ENCODE peak calls at places on chromosomes 6 and 20, in six cellular contexts. One of them, this sample, is unnamed.

GRCh38 chr6:45424628-45424955 is 46.9 kb upstream of the SUPT3H start:
- DNase-seq in left lung: no peak
- DNase-seq in psoas muscle: no peak
- DNase-seq in ovary: no peak
- DNase-seq in brain microvascular endothelial cell: no peak
- DNase-seq in heart left ventricle: no peak
- DNase-seq in this sample: no peak

GRCh38 chr6:13289789-13290318 is 38.5 kb downstream of the TBC1D7 start:
- DNase-seq in brain microvascular endothelial cell: no peak
- DNase-seq in left lung: no peak
- DNase-seq in heart left ventricle: no peak
- DNase-seq in ovary: no peak
- DNase-seq in psoas muscle: no peak
- DNase-seq in this sample: no peak

GRCh38 chr6:25175656-25176055 is 103.5 kb upstream of the CARMIL1 start:
- DNase-seq in ovary: no peak
- DNase-seq in heart left ventricle: no peak
- DNase-seq in brain microvascular endothelial cell: no peak
- DNase-seq in psoas muscle: no peak
- DNase-seq in left lung: no peak
- DNase-seq in this sample: no peak

GRCh38 chr6:100880149-100880900 is 804 bp downstream of the ASCC3 start:
- DNase-seq in ovary: no peak
- DNase-seq in left lung: no peak
- DNase-seq in psoas muscle: no peak
- DNase-seq in brain microvascular endothelial cell: peak; percentile 9
- DNase-seq in heart left ventricle: no peak
- DNase-seq in this sample: no peak

GRCh38 chr6:135935951-135936601 is 84.6 kb downstream of the PDE7B start:
- DNase-seq in ovary: no peak
- DNase-seq in psoas muscle: no peak
- DNase-seq in brain microvascular endothelial cell: peak; percentile 78
- DNase-seq in heart left ventricle: no peak
- DNase-seq in left lung: no peak
- DNase-seq in this sample: no peak

GRCh38 chr6:45946352-45946751 is 69.3 kb downstream of the CLIC5 start:
- DNase-seq in psoas muscle: no peak
- DNase-seq in left lung: peak; percentile 50
- DNase-seq in ovary: peak; percentile 42
- DNase-seq in heart left ventricle: peak; percentile 43
- DNase-seq in brain microvascular endothelial cell: no peak
- DNase-seq in this sample: peak; percentile 59

GRCh38 chr20:38842558-38842981 is 37.1 kb downstream of the PPP1R16B start:
- DNase-seq in psoas muscle: no peak
- DNase-seq in heart left ventricle: no peak
- DNase-seq in ovary: no peak
- DNase-seq in brain microvascular endothelial cell: no peak
- DNase-seq in left lung: no peak
- DNase-seq in this sample: no peak

GRCh38 chr6:22848121-22848520 is 278.8 kb downstream of the HDGFL1 start:
- DNase-seq in heart left ventricle: no peak
- DNase-seq in ovary: no peak
- DNase-seq in brain microvascular endothelial cell: peak; percentile 11
- DNase-seq in psoas muscle: no peak
- DNase-seq in left lung: no peak
- DNase-seq in this sample: no peak

GRCh38 chr6:29968130-29968529 is 25.8 kb downstream of the HLA-A start:
- DNase-seq in left lung: no peak
- DNase-seq in brain microvascular endothelial cell: no peak
- DNase-seq in ovary: no peak
- DNase-seq in psoas muscle: no peak
- DNase-seq in heart left ventricle: no peak
- DNase-seq in this sample: no peak

GRCh38 chr6:44960898-44961297 is 367.2 kb upstream of the RUNX2 start:
- DNase-seq in brain microvascular endothelial cell: peak; percentile 35
- DNase-seq in left lung: no peak
- DNase-seq in heart left ventricle: no peak
- DNase-seq in ovary: no peak
- DNase-seq in psoas muscle: no peak
- DNase-seq in this sample: no peak

GRCh38 chr6:100726741-100727140 is 154.4 kb downstream of the ASCC3 start:
- DNase-seq in psoas muscle: no peak
- DNase-seq in brain microvascular endothelial cell: no peak
- DNase-seq in left lung: no peak
- DNase-seq in ovary: no peak
- DNase-seq in heart left ventricle: no peak
- DNase-seq in this sample: no peak

GRCh38 chr6:73585566-73586415 is 65.0 kb upstream of the EEF1A1 start:
- DNase-seq in left lung: no peak
- DNase-seq in heart left ventricle: peak; percentile 32
- DNase-seq in ovary: peak; percentile 44
- DNase-seq in brain microvascular endothelial cell: peak; percentile 80
- DNase-seq in psoas muscle: no peak
- DNase-seq in this sample: peak; percentile 34

GRCh38 chr20:32763202-32763999 is 1.2 kb downstream of the DNMT3B start:
- DNase-seq in ovary: no peak
- DNase-seq in brain microvascular endothelial cell: no peak
- DNase-seq in left lung: no peak
- DNase-seq in psoas muscle: no peak
- DNase-seq in heart left ventricle: no peak
- DNase-seq in this sample: no peak

GRCh38 chr6:147046131-147046530 is 158.1 kb upstream of the STXBP5 start:
- DNase-seq in psoas muscle: no peak
- DNase-seq in ovary: no peak
- DNase-seq in heart left ventricle: no peak
- DNase-seq in left lung: no peak
- DNase-seq in brain microvascular endothelial cell: no peak
- DNase-seq in this sample: no peak

GRCh38 chr6:17281497-17282481 is 628 bp downstream of the RBM24 start:
- DNase-seq in heart left ventricle: no peak
- DNase-seq in ovary: peak; percentile 32
- DNase-seq in left lung: no peak
- DNase-seq in brain microvascular endothelial cell: peak; percentile 6
- DNase-seq in psoas muscle: no peak
- DNase-seq in this sample: no peak

GRCh38 chr6:149190228-149190831 is 127.2 kb upstream of the TAB2 start:
- DNase-seq in brain microvascular endothelial cell: peak; percentile 39
- DNase-seq in psoas muscle: no peak
- DNase-seq in heart left ventricle: no peak
- DNase-seq in left lung: peak; percentile 81
- DNase-seq in ovary: no peak
- DNase-seq in this sample: no peak

GRCh38 chr6:125415921-125416320 is 114.2 kb upstream of the HDDC2 start:
- DNase-seq in heart left ventricle: no peak
- DNase-seq in left lung: no peak
- DNase-seq in psoas muscle: no peak
- DNase-seq in brain microvascular endothelial cell: no peak
- DNase-seq in ovary: no peak
- DNase-seq in this sample: no peak

GRCh38 chr6:31351734-31352496 is 5.1 kb downstream of the HLA-B start:
- DNase-seq in brain microvascular endothelial cell: no peak
- DNase-seq in psoas muscle: no peak
- DNase-seq in left lung: no peak
- DNase-seq in ovary: no peak
- DNase-seq in heart left ventricle: no peak
- DNase-seq in this sample: no peak

GRCh38 chr6:37867756-37868446 is 48.4 kb downstream of the ZFAND3 start:
- DNase-seq in brain microvascular endothelial cell: no peak
- DNase-seq in heart left ventricle: no peak
- DNase-seq in left lung: no peak
- DNase-seq in psoas muscle: no peak
- DNase-seq in ovary: no peak
- DNase-seq in this sample: no peak

GRCh38 chr6:107361568-107362270 is 97.6 kb downstream of the PDSS2 start:
- DNase-seq in brain microvascular endothelial cell: peak; percentile 80
- DNase-seq in psoas muscle: no peak
- DNase-seq in ovary: no peak
- DNase-seq in left lung: no peak
- DNase-seq in heart left ventricle: no peak
- DNase-seq in this sample: peak; percentile 49

GRCh38 chr6:129104131-129104530 is 221.2 kb downstream of the LAMA2 start:
- DNase-seq in brain microvascular endothelial cell: no peak
- DNase-seq in heart left ventricle: no peak
- DNase-seq in psoas muscle: no peak
- DNase-seq in left lung: no peak
- DNase-seq in ovary: no peak
- DNase-seq in this sample: no peak

GRCh38 chr6:39901116-39901655 is 33.1 kb downstream of the MOCS1 start:
- DNase-seq in brain microvascular endothelial cell: no peak
- DNase-seq in left lung: no peak
- DNase-seq in ovary: no peak
- DNase-seq in heart left ventricle: no peak
- DNase-seq in psoas muscle: no peak
- DNase-seq in this sample: no peak

GRCh38 chr20:5844063-5844681 is 94.0 kb downstream of the SHLD1 start:
- DNase-seq in left lung: no peak
- DNase-seq in heart left ventricle: no peak
- DNase-seq in psoas muscle: no peak
- DNase-seq in ovary: no peak
- DNase-seq in brain microvascular endothelial cell: peak; percentile 39
- DNase-seq in this sample: no peak

GRCh38 chr6:80771941-80772340 is 665.5 kb downstream of the BCKDHB start:
- DNase-seq in brain microvascular endothelial cell: peak; percentile 58
- DNase-seq in ovary: no peak
- DNase-seq in left lung: no peak
- DNase-seq in heart left ventricle: no peak
- DNase-seq in psoas muscle: no peak
- DNase-seq in this sample: no peak

GRCh38 chr20:49570828-49571552 is 3.1 kb upstream of the PTGIS start:
- DNase-seq in heart left ventricle: no peak
- DNase-seq in ovary: peak; percentile 16
- DNase-seq in brain microvascular endothelial cell: peak; percentile 43
- DNase-seq in left lung: no peak
- DNase-seq in psoas muscle: no peak
- DNase-seq in this sample: no peak

GRCh38 chr6:5450073-5450472 is 188.8 kb downstream of the FARS2 start:
- DNase-seq in psoas muscle: no peak
- DNase-seq in brain microvascular endothelial cell: no peak
- DNase-seq in heart left ventricle: no peak
- DNase-seq in ovary: no peak
- DNase-seq in left lung: no peak
- DNase-seq in this sample: no peak

GRCh38 chr6:75922226-75922625 is 150.2 kb downstream of the IMPG1 start:
- DNase-seq in heart left ventricle: no peak
- DNase-seq in left lung: no peak
- DNase-seq in brain microvascular endothelial cell: peak; percentile 42
- DNase-seq in ovary: no peak
- DNase-seq in psoas muscle: no peak
- DNase-seq in this sample: no peak

GRCh38 chr20:31821427-31821826 is 2.3 kb downstream of the MYLK2 start:
- DNase-seq in psoas muscle: peak; percentile 61
- DNase-seq in heart left ventricle: no peak
- DNase-seq in left lung: no peak
- DNase-seq in ovary: no peak
- DNase-seq in brain microvascular endothelial cell: no peak
- DNase-seq in this sample: no peak

GRCh38 chr6:10402648-10403311 is 12.1 kb downstream of the TFAP2A start:
- DNase-seq in ovary: no peak
- DNase-seq in left lung: no peak
- DNase-seq in brain microvascular endothelial cell: no peak
- DNase-seq in psoas muscle: no peak
- DNase-seq in heart left ventricle: no peak
- DNase-seq in this sample: no peak

GRCh38 chr20:36122931-36123288 is 31.6 kb upstream of the EPB41L1 start:
- DNase-seq in left lung: no peak
- DNase-seq in brain microvascular endothelial cell: no peak
- DNase-seq in ovary: no peak
- DNase-seq in psoas muscle: no peak
- DNase-seq in heart left ventricle: no peak
- DNase-seq in this sample: no peak

GRCh38 chr20:36119537-36119936 is 35.0 kb upstream of the EPB41L1 start:
- DNase-seq in heart left ventricle: no peak
- DNase-seq in ovary: no peak
- DNase-seq in brain microvascular endothelial cell: no peak
- DNase-seq in left lung: no peak
- DNase-seq in psoas muscle: no peak
- DNase-seq in this sample: no peak

GRCh38 chr20:36120991-36121390 is 33.5 kb upstream of the EPB41L1 start:
- DNase-seq in brain microvascular endothelial cell: no peak
- DNase-seq in left lung: no peak
- DNase-seq in psoas muscle: no peak
- DNase-seq in heart left ventricle: no peak
- DNase-seq in ovary: no peak
- DNase-seq in this sample: no peak

GRCh38 chr20:36120241-36120640 is 34.3 kb upstream of the EPB41L1 start:
- DNase-seq in ovary: no peak
- DNase-seq in heart left ventricle: no peak
- DNase-seq in brain microvascular endothelial cell: no peak
- DNase-seq in psoas muscle: no peak
- DNase-seq in left lung: no peak
- DNase-seq in this sample: no peak

GRCh38 chr20:36121981-36122930 is 32.3 kb upstream of the EPB41L1 start:
- DNase-seq in ovary: no peak
- DNase-seq in psoas muscle: no peak
- DNase-seq in left lung: peak; percentile 87
- DNase-seq in heart left ventricle: no peak
- DNase-seq in brain microvascular endothelial cell: no peak
- DNase-seq in this sample: no peak
- H3K27ac ChIP-seq in ovary: no peak overlapping the region
- H3K27ac ChIP-seq in psoas muscle: no peak overlapping the region
- H3K27ac ChIP-seq in left lung: peak overlapping the region; percentile 45
- H3K27ac ChIP-seq in heart left ventricle: no peak overlapping the region
- H3K27ac ChIP-seq in brain microvascular endothelial cell: no peak overlapping the region
- H3K27ac ChIP-seq in this sample: no peak overlapping the region

GRCh38 chr6:113649276-113649675 is 207.9 kb upstream of the MARCKS start:
- DNase-seq in heart left ventricle: no peak
- DNase-seq in ovary: no peak
- DNase-seq in psoas muscle: no peak
- DNase-seq in brain microvascular endothelial cell: no peak
- DNase-seq in left lung: no peak
- DNase-seq in this sample: no peak
- H3K4me3 ChIP-seq in heart left ventricle: peak overlapping the region; percentile 3
- H3K4me3 ChIP-seq in ovary: no peak overlapping the region
- H3K4me3 ChIP-seq in psoas muscle: no peak overlapping the region
- H3K4me3 ChIP-seq in brain microvascular endothelial cell: no peak overlapping the region
- H3K4me3 ChIP-seq in left lung: no peak overlapping the region
- H3K4me3 ChIP-seq in this sample: no peak overlapping the region

GRCh38 chr6:169669889-169670288 is 31.9 kb downstream of the WDR27 start:
- DNase-seq in ovary: no peak
- DNase-seq in brain microvascular endothelial cell: peak; percentile 58
- DNase-seq in left lung: no peak
- DNase-seq in psoas muscle: no peak
- DNase-seq in heart left ventricle: no peak
- DNase-seq in this sample: no peak
- H3K27me3 ChIP-seq in ovary: no peaks in the 10 kb centered on the region
- H3K27me3 ChIP-seq in brain microvascular endothelial cell: no peaks in the 10 kb centered on the region
- H3K27me3 ChIP-seq in left lung: no peaks in the 10 kb centered on the region
- H3K27me3 ChIP-seq in psoas muscle: no peaks in the 10 kb centered on the region
- H3K27me3 ChIP-seq in heart left ventricle: no peaks in the 10 kb centered on the region
- H3K27me3 ChIP-seq in this sample: no peaks in the 10 kb centered on the region

DNA sequence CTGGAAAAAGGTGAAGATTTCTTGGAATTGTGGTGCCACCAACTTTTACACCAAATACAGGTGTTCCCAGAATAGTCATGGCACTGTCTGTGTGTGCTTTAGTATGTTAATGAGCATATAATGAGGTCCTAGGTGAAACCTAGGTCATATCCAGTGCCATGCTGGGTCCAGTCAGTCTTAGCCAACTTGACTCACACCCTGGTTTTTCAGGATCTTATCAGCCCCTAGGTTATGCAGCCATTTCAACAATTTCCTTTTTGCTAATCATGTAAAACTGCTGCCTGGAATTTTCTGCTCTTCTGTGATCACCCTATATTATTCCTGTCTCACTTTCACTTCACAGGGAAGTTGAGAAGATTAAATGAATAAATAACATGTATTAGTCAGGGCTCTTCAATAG is 23.7 kb downstream of the SDHAF4 start:
- DNase-seq in psoas muscle: no peak
- DNase-seq in heart left ventricle: no peak
- DNase-seq in brain microvascular endothelial cell: no peak
- DNase-seq in ovary: no peak
- DNase-seq in left lung: no peak
- DNase-seq in this sample: no peak
- H3K27ac ChIP-seq in psoas muscle: no peak overlapping the region
- H3K27ac ChIP-seq in heart left ventricle: no peak overlapping the region
- H3K27ac ChIP-seq in brain microvascular endothelial cell: no peak overlapping the region
- H3K27ac ChIP-seq in ovary: no peak overlapping the region
- H3K27ac ChIP-seq in left lung: no peak overlapping the region
- H3K27ac ChIP-seq in this sample: no peak overlapping the region